ENCODE peak calls at places on chromosomes 16 and 17, in six cellular contexts. Q, O, A, W, Y and T are unnamed samples.
A peak's percentile ranks its signal among the peaks of the same experiment; 100 is the strongest.

GRCh38 chr17:27354051-27354490 is 60.2 kb downstream of the WSB1 start:
- DNase-seq in O (no peak), Y (no peak), Q (no peak), W (no peak), A (peak; percentile 82), T (no peak)

GRCh38 chr16:8626946-8627345 is 5.4 kb downstream of the METTL22 start:
- DNase-seq in O (no peak), Y (no peak), A (no peak), Q (no peak), W (no peak), T (no peak)

GRCh38 chr17:48297825-48298224 is 132.2 kb downstream of the SKAP1 start:
- DNase-seq in Q (no peak), Y (no peak), O (no peak), A (no peak), W (no peak), T (no peak)

GRCh38 chr17:75832164-75832651 is 12.0 kb downstream of the UNC13D start:
- DNase-seq in O (peak; percentile 55), A (no peak), Y (peak; percentile 60), Q (peak; percentile 85), W (peak; percentile 60), T (no peak)

GRCh38 chr17:14360851-14361250 is 60.0 kb downstream of the HS3ST3B1 start:
- DNase-seq in Q (no peak), O (no peak), W (no peak), Y (no peak), A (no peak), T (no peak)

GRCh38 chr16:88692861-88693260 is 6.6 kb upstream of the SNAI3 start:
- DNase-seq in W (no peak), O (no peak), Y (no peak), Q (no peak), A (no peak), T (no peak)

GRCh38 chr16:72128701-72129100 is 35.1 kb downstream of the DHX38 start:
- DNase-seq in Q (no peak), Y (no peak), A (no peak), W (no peak), O (no peak), T (no peak)

GRCh38 chr16:73058616-73059409 is 10.9 kb upstream of the ZFHX3 start:
- DNase-seq in Q (peak; percentile 43), O (peak; percentile 50), Y (peak; percentile 37), W (no peak), A (peak; percentile 77), T (peak; percentile 63)

GRCh38 chr17:17198281-17198680 is 7.9 kb downstream of the PLD6 start:
- DNase-seq in A (no peak), W (no peak), Q (no peak), Y (no peak), O (no peak), T (no peak)

GRCh38 chr16:14181371-14182050 is 110.4 kb downstream of the MRTFB start:
- DNase-seq in W (no peak), Q (peak; percentile 89), O (peak; percentile 73), A (no peak), Y (peak; percentile 86), T (peak; percentile 42)

GRCh38 chr17:78151514-78152008 is 5.4 kb downstream of the C17orf99 start:
- DNase-seq in Y (peak; percentile 62), A (no peak), O (no peak), W (no peak), Q (no peak), T (no peak)

GRCh38 chr16:28112908-28113307 is 49.4 kb upstream of the GSG1L start:
- DNase-seq in A (no peak), Q (no peak), W (no peak), O (no peak), Y (no peak), T (no peak)

GRCh38 chr17:8581002-8581658 is 49.4 kb downstream of the MYH10 start:
- DNase-seq in Y (no peak), A (no peak), Q (no peak), W (no peak), O (peak; percentile 85), T (peak; percentile 81)

GRCh38 chr17:76534831-76535732 is 2.4 kb downstream of the CYGB start:
- DNase-seq in Q (no peak), W (no peak), O (no peak), A (peak; percentile 55), Y (no peak), T (no peak)

GRCh38 chr17:43402567-43402966 is 3.8 kb downstream of the ARL4D start:
- DNase-seq in W (no peak), Y (no peak), O (no peak), A (no peak), Q (no peak), T (no peak)

GRCh38 chr16:85203462-85203813 is 91.2 kb upstream of the CIBAR2 start:
- DNase-seq in O (no peak), Q (no peak), W (no peak), A (no peak), Y (peak; percentile 47), T (no peak)

GRCh38 chr17:27569257-27569722 is 61.7 kb upstream of the LGALS9 start:
- DNase-seq in A (no peak), O (no peak), W (no peak), Q (peak; percentile 34), Y (peak; percentile 31), T (no peak)

GRCh38 chr16:55328611-55329569 is 4.9 kb downstream of the IRX6 start:
- DNase-seq in A (no peak), O (no peak), W (no peak), Q (no peak), Y (no peak), T (no peak)

GRCh38 chr17:28880572-28880945 is 17.0 kb downstream of the FLOT2 start:
- DNase-seq in Q (no peak), W (no peak), O (peak; percentile 68), Y (no peak), A (peak; percentile 56), T (peak; percentile 11)

GRCh38 chr17:79562806-79563141 is 48.1 kb downstream of the RBFOX3 start:
- DNase-seq in Y (no peak), Q (no peak), W (no peak), A (no peak), O (no peak), T (no peak)

GRCh38 chr17:81481011-81481799 is 31.4 kb downstream of the ACTG1 start:
- DNase-seq in A (peak; percentile 79), W (peak; percentile 40), O (no peak), Y (no peak), Q (peak; percentile 46), T (no peak)

GRCh38 chr16:55695595-55695994 is 39.8 kb downstream of the SLC6A2 start:
- DNase-seq in Q (no peak), A (no peak), W (no peak), O (no peak), Y (no peak), T (no peak)

GRCh38 chr17:16374129-16374528 is 6.8 kb upstream of the UBB start:
- DNase-seq in A (no peak), Q (peak; percentile 75), O (peak; percentile 54), W (no peak), Y (peak; percentile 37), T (peak; percentile 45)

GRCh38 chr17:50893183-50893993 is 27.2 kb upstream of the TOB1 start:
- DNase-seq in O (peak; percentile 99), W (no peak), A (no peak), Q (peak; percentile 52), Y (peak; percentile 86), T (peak; percentile 93)

GRCh38 chr17:19769946-19770652 is 22.0 kb upstream of the ALDH3A1 start:
- DNase-seq in W (no peak), Y (peak; percentile 70), Q (peak; percentile 70), A (no peak), O (no peak), T (peak; percentile 11)

GRCh38 chr17:41777157-41777578 is 9.3 kb downstream of the JUP start:
- DNase-seq in O (no peak), Q (no peak), W (no peak), Y (no peak), A (no peak), T (no peak)

DNA sequence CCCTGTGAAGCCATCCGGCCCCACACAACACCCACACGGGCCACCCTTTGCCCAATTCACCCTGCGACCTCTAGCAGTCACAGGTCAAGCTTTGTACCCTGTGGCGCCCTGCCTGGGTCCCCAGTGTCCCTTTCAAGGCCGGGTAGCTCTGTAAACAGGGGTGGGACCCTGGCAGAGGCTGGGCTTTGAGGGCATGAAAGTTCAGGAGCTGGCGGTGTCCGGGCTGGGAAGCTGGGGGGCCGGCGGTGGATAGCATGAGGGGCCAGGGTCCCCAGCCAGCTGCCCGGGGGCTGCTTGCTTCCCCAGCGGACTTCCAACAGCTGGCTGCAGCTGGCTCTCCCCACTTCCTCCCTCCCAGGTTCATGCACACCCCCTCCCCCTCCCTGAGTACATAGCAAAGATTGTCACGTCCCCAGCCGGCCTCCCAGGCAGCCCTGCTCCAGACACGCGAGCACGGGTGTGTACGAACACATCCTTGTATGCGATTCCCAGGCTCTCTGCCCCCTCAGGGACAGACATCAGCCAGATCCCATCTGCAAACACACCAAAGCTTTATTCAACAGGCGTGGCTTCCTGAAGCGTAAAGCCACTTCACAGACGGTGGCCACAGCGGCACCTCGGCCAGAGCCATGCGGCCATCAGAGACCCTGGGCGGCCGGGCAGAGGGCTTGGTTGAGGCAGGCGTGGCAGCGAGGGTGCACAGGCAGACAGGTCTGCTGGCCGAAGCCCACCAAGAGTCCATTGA is 8.2 kb downstream of the NTHL1 start:
- DNase-seq in Q (peak; percentile 93), O (no peak), A (peak; percentile 81), W (no peak), Y (peak; percentile 81), T (no peak)
- H3K4me1 ChIP-seq in Q (peaks cover 59% of the 10 kb centered on the region), O (peaks cover 30% of the 10 kb centered on the region), A (no peaks in the 10 kb centered on the region), W (peaks cover 2% of the 10 kb centered on the region), Y (peaks cover 72% of the 10 kb centered on the region), T (no peaks in the 10 kb centered on the region)

GRCh38 chr16:79691001-79691400 is 90.5 kb upstream of the MAF start:
- DNase-seq in Q (no peak), W (no peak), Y (no peak), A (no peak), O (no peak), T (no peak)

GRCh38 chr16:79687249-79687768 is 86.8 kb upstream of the MAF start:
- DNase-seq in Y (no peak), O (no peak), A (no peak), W (no peak), Q (no peak), T (no peak)

GRCh38 chr16:79685871-79686270 is 85.3 kb upstream of the MAF start:
- DNase-seq in W (no peak), Q (no peak), Y (no peak), A (no peak), O (no peak), T (no peak)

GRCh38 chr16:79690159-79690558 is 89.6 kb upstream of the MAF start:
- DNase-seq in Y (no peak), W (no peak), Q (no peak), O (no peak), A (no peak), T (no peak)
- H3K4me1 ChIP-seq in Y (no peaks in the 10 kb centered on the region), W (no peaks in the 10 kb centered on the region), Q (no peaks in the 10 kb centered on the region), O (no peaks in the 10 kb centered on the region), A (no peaks in the 10 kb centered on the region), T (no peaks in the 10 kb centered on the region)

GRCh38 chr16:86825631-86826030 is 247.3 kb downstream of the FOXL1 start:
- DNase-seq in O (no peak), W (no peak), A (no peak), Q (no peak), Y (no peak), T (no peak)
- H3K4me1 ChIP-seq in O (peaks cover 43% of the 10 kb centered on the region), W (no peaks in the 10 kb centered on the region), A (no peaks in the 10 kb centered on the region), Q (peaks cover 2% of the 10 kb centered on the region), Y (peaks cover 60% of the 10 kb centered on the region), T (no peaks in the 10 kb centered on the region)

DNA sequence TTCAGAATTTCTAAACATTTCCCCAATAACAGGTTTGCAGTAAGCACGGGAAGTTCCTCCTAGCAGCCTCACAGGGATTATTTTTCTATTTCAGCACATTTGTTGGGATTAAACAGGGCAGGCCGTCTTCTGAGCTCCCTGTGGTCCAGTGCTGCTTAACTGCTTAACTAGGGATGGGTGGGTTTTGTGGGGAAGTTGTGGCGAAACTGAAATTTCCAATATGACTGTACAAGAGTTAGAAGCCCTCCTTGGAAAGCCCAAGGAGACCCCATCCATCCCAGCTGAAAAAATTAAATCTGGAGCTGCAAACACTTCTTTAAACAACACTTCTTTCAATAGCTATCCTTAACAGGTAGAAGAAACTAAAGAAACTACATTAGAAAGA is 22.2 kb downstream of the FAM117A start:
- DNase-seq in O (no peak), Q (no peak), W (no peak), Y (no peak), A (no peak), T (no peak)
- H3K4me1 ChIP-seq in O (peaks cover 24% of the 10 kb centered on the region), Q (peaks cover 4% of the 10 kb centered on the region), W (peaks cover 89% of the 10 kb centered on the region), Y (no peaks in the 10 kb centered on the region), A (peaks cover 33% of the 10 kb centered on the region), T (no peaks in the 10 kb centered on the region)